ENCODE peak calls at places on chromosomes 16 and 17, in six cellular contexts. S, X, Q, O, D and G are unnamed samples.

GRCh38 chr16:51151951-51152663 is 1.0 kb upstream of the SALL1 start:
- DNase-seq in Q (no peak), O (peak), X (no peak), D (peak), S (peak), G (no peak)

GRCh38 chr16:13104772-13105171 is 203.4 kb downstream of the SHISA9 start:
- DNase-seq in X (no peak), O (no peak), S (no peak), D (no peak), Q (no peak), G (no peak)

GRCh38 chr16:2149630-2150417 is 1.4 kb downstream of the RAB26 start:
- DNase-seq in Q (no peak), X (no peak), D (no peak), S (peak), O (no peak), G (no peak)

GRCh38 chr17:34874496-34874895 is 86.8 kb downstream of the CCT6B start:
- DNase-seq in D (no peak), X (no peak), Q (no peak), S (no peak), O (no peak), G (no peak)

GRCh38 chr17:53032861-53033271 is 789.9 kb upstream of the KIF2B start:
- DNase-seq in X (no peak), S (peak), D (no peak), Q (peak), O (peak), G (no peak)

GRCh38 chr17:78745407-78746088 is 36.5 kb downstream of the CYTH1 start:
- DNase-seq in D (no peak), X (no peak), Q (peak), O (no peak), S (peak), G (no peak)

GRCh38 chr17:50272711-50273653 is 1.3 kb upstream of the TMEM92 start:
- DNase-seq in S (peak), Q (peak), D (peak), O (peak), X (no peak), G (no peak)

GRCh38 chr17:41781404-41782110 is 5.0 kb downstream of the JUP start:
- DNase-seq in X (peak), O (no peak), Q (no peak), D (no peak), S (no peak), G (no peak)

GRCh38 chr16:71214771-71215381 is 15.6 kb downstream of the HYDIN start:
- DNase-seq in Q (peak), O (no peak), D (no peak), X (no peak), S (peak), G (no peak)

GRCh38 chr16:27458987-27459688 is 57.2 kb downstream of the IL21R start:
- DNase-seq in Q (no peak), S (no peak), O (no peak), X (no peak), D (no peak), G (no peak)

GRCh38 chr17:43822566-43823190 is 10.3 kb downstream of the MPP3 start:
- DNase-seq in Q (no peak), O (no peak), S (no peak), D (no peak), X (peak), G (no peak)

DNA sequence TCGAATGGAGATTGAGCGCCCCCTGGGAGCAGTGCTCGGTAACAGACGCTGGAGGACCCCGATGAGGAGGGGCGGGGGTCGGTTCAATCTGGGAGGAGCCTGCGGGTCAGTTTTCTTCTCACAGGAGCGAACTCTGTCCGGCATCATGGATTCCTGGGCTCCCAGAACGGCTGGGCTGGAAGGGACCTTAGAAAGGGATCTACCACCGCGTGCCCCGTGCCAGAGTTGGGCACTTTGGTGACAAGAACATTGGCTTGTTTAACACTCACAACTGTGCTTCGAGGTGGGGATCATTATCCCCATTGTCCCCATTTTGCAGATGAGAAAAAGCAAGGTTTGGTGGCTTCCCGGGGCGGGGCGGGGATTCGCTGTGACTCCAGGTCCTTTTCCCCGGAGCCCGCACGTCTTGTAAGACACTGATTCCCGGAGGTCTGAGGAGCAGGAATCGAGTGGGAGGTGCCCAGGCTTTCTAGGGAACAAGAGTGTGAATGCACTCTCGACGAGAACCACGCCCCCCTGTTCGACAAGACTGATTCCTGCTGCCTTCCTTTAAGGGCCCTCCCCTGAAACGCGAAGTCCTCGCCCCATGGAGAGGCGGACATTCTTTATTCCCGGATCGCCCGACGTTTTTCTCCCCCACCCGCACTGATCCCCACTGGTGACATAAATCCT is 1.5 kb upstream of the FBXL19 start:
- DNase-seq in X (peak), S (peak), D (peak), O (peak), Q (peak), G (peak)
- TF ChIP-seq POLR2AphosphoS5 in X (no peak), S (peak), D (peak), O (peak), Q (peak), G (no peak)

GRCh38 chr17:82232876-82233785 is 4.3 kb downstream of the SLC16A3 start:
- DNase-seq in D (no peak), X (peak), Q (no peak), S (no peak), O (peak), G (no peak)
- H3K4me3 ChIP-seq in D (no peak), X (no peak), Q (no peak), S (no peak), O (no peak), G (no peak)

GRCh38 chr17:6506679-6507231 is 49.6 kb downstream of the PITPNM3 start:
- DNase-seq in D (peak), S (no peak), Q (peak), O (peak), X (peak), G (no peak)

GRCh38 chr17:6508026-6508425 is 48.3 kb downstream of the PITPNM3 start:
- DNase-seq in O (no peak), D (no peak), X (no peak), Q (no peak), S (no peak), G (no peak)

GRCh38 chr17:6509295-6509771 is 47.0 kb downstream of the PITPNM3 start:
- DNase-seq in O (no peak), D (no peak), Q (no peak), X (peak), S (peak), G (no peak)

GRCh38 chr17:6508519-6509294 is 47.6 kb downstream of the PITPNM3 start:
- DNase-seq in X (peak), Q (no peak), O (no peak), S (no peak), D (no peak), G (no peak)

DNA sequence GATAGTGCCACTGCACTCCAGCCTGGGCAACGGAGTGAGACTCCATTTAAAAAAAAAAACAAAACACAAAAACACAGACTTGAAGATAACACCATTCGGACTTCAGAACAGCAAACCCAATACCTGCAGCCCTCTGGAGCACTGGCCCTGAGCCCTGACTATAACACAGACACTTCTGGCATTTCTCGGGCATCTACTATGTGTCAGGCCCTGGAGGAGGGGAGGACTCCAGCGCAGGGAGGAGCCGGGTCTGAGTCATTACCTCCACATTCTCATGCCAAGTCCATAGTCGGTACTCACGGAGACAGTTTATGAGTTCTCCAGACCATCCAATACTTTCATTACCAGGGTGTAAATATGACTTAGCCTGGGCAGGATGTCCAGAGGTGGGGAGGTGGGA is 48.8 kb downstream of the PITPNM3 start:
- DNase-seq in Q (peak), S (no peak), D (no peak), X (peak), O (peak), G (no peak)
- TF ChIP-seq POLR2AphosphoS5 in Q (no peak), S (no peak), D (peak), X (no peak), O (peak), G (no peak)

GRCh38 chr17:72399023-72399607 is 278.3 kb downstream of the SOX9 start:
- DNase-seq in Q (no peak), O (no peak), D (no peak), X (no peak), S (no peak), G (no peak)

GRCh38 chr17:72397223-72397667 is 276.4 kb downstream of the SOX9 start:
- DNase-seq in S (no peak), O (no peak), D (no peak), X (no peak), Q (no peak), G (no peak)

GRCh38 chr17:72396121-72396520 is 275.3 kb downstream of the SOX9 start:
- DNase-seq in S (no peak), X (no peak), Q (no peak), D (no peak), O (no peak), G (no peak)

GRCh38 chr17:72399608-72400487 is 279.0 kb downstream of the SOX9 start:
- DNase-seq in S (no peak), D (peak), X (no peak), Q (no peak), O (no peak), G (no peak)

DNA sequence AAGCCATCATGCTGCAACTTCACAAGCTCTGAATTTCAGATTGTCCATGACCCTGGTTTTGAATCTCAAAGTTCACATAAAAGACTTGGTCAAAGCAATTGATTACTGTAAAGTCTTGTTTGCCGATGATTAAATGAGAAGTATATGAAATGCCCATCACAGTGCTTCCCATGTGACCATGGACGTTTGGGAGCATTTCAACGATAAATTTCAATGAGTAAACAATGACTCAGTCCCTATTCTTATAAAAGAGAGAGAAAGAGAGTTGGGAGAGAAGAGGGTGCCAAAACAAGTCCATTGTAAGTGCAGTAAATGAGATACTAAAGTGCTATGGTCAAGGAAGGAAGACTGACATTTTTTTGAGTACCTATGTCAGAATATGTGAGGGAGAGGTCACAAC is 276.9 kb downstream of the SOX9 start:
- DNase-seq in S (no peak), Q (no peak), O (no peak), X (no peak), D (no peak), G (no peak)
- H3K4me3 ChIP-seq in S (no peak), Q (no peak), O (no peak), X (no peak), D (no peak), G (no peak)

GRCh38 chr17:9684955-9685621 is 39.8 kb downstream of the USP43 start:
- DNase-seq in S (no peak), X (no peak), O (no peak), D (no peak), Q (no peak), G (peak)
- TF ChIP-seq POLR2AphosphoS5 in S (no peak), X (no peak), O (no peak), D (no peak), Q (no peak), G (no peak)

GRCh38 chr17:40447148-40447644 is 3.9 kb downstream of the IGFBP4 start:
- DNase-seq in D (no peak), Q (no peak), S (no peak), X (peak), O (no peak), G (no peak)
- H3K4me3 ChIP-seq in D (peak), Q (no peak), S (no peak), X (peak), O (no peak), G (peak)